ENCODE peak calls at places on chromosome 1, in six cellular contexts. J is transverse colon, M is right lobe of liver, E is heart left ventricle, I is H1, R is breast epithelium. O is an unnamed sample.

GRCh38 chr1:44138239-44138638 is 3.2 kb downstream of the KLF18 start:
- DNase-seq in J (no peak), M (no peak), E (no peak), I (peak), R (no peak), O (no peak)

GRCh38 chr1:224183591-224184312 is 712 bp downstream of the DEGS1 start:
- DNase-seq in J (peak), M (peak), E (peak), I (peak), R (no peak), O (peak)

GRCh38 chr1:186841599-186841998 is 12.8 kb downstream of the PLA2G4A start:
- DNase-seq in J (no peak), M (no peak), E (no peak), I (no peak), R (no peak), O (no peak)

GRCh38 chr1:234502785-234503184 is 23.8 kb upstream of the TARBP1 start:
- DNase-seq in J (no peak), M (no peak), E (no peak), I (no peak), R (no peak), O (no peak)

GRCh38 chr1:174740248-174740990 is 259.3 kb upstream of the CACYBP start:
- DNase-seq in J (no peak), M (no peak), E (no peak), I (no peak), R (no peak), O (no peak)

GRCh38 chr1:85297855-85298629 is 21.6 kb upstream of the BCL10 start:
- DNase-seq in J (no peak), M (no peak), E (peak), I (no peak), R (no peak), O (peak)

GRCh38 chr1:63698001-63698838 is 75.6 kb upstream of the ROR1 start:
- DNase-seq in J (peak), M (no peak), E (peak), I (no peak), R (no peak), O (peak)

GRCh38 chr1:169634877-169635276 is 5.0 kb upstream of the SELP start:
- DNase-seq in J (no peak), M (no peak), E (no peak), I (no peak), R (no peak), O (no peak)

GRCh38 chr1:241215203-241215602 is 141.8 kb downstream of the RGS7 start:
- DNase-seq in J (no peak), M (no peak), E (no peak), I (no peak), R (no peak), O (no peak)

GRCh38 chr1:203289982-203290260 is 15.4 kb upstream of the BTG2 start:
- DNase-seq in J (no peak), M (no peak), E (no peak), I (no peak), R (no peak), O (no peak)
- TF ChIP-seq CTCF in J (no peak), M (no peak), E (no peak), I (no peak), R (no peak), O (no peak)

DNA sequence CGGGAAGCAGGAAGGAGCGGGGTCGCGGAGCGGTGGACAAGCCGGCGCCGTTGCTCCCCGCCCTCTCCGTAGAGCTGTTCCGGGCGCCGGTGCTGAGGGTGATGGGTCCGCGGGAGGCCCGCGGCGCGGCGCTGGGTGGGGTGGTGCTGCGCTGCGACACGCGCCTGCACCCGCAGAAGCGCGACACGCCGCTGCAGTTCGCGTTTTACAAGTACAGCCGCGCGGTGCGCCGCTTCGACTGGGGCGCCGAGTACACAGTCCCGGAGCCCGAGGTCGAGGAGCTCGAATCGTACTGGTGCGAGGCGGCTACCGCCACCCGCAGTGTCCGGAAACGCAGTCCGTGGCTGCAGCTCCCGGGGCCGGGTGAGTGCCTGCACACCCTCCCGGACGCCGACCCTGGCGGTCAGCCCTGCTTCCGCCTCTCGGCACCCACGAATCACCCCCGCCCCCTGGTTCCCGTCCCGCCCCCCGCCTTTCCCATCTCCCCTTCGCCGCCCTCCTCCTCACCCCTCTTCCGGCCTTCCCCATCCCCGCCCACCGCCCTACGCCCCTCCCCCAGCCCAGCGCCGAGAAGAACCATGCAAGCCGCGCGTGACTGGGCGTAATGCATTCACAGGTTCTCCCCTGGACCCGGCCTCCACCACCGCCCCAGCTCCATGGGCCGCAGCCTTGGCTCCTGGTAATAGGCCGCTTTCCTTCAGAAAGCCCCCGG is 5.4 kb downstream of the FCRLB start:
- DNase-seq in J (peak), M (peak), E (peak), I (peak), R (peak), O (peak)
- TF ChIP-seq POLR2A in J (peak), M (peak), E (peak), I (peak), R (no peak), O (no peak)

DNA sequence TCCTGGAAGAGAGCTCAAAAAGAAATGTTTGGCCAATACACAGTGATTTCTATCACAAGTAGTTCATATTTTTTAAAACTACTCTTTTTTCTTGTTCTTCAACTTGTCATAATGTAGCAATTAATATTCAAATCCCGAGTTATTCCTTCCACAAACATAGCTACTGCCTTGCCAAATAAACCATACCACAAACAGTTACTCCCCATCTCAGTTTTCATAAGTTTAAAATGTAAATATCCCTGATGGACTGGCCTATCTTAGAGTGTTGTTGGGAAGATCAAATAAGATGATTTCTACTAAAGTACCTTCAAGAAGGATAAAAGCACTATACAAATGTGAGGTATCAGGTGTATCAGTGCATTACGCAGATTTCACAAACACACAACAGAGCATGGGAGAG is 16.2 kb downstream of the WLS start:
- DNase-seq in J (no peak), M (no peak), E (no peak), I (no peak), R (no peak), O (no peak)
- H3K27ac ChIP-seq in J (peak), M (no peak), E (no peak), I (no peak), R (no peak), O (no peak)

GRCh38 chr1:212486591-212486963 is 53.9 kb downstream of the NENF start:
- DNase-seq in J (no peak), M (no peak), E (no peak), I (no peak), R (no peak), O (no peak)

GRCh38 chr1:212488436-212489283 is 55.9 kb downstream of the NENF start:
- DNase-seq in J (peak), M (peak), E (no peak), I (no peak), R (no peak), O (peak)

GRCh38 chr1:212485895-212486590 is 53.3 kb downstream of the NENF start:
- DNase-seq in J (peak), M (peak), E (peak), I (no peak), R (peak), O (peak)

GRCh38 chr1:212487774-212488435 is 55.2 kb downstream of the NENF start:
- DNase-seq in J (no peak), M (no peak), E (no peak), I (no peak), R (no peak), O (no peak)

DNA sequence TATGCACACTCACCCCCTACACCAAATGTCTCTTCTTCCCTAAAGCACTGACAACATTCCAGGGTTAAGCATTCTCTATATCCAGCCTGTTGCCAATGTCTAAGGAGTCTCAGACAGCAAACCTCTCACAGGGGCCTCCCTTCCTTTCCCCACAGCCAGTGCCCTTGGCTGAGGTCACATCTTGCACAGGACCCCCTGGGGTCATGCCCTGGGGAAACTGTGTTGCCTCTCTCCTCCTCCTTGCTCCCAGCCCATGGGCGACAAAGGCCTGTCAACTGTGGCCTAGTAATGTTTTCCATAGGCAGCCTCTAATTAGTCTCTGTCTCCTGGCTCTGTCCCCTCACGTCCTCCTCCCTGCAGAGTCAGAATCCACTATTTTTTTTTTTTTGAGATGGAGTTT is 54.6 kb downstream of the NENF start:
- DNase-seq in J (no peak), M (no peak), E (no peak), I (no peak), R (no peak), O (no peak)
- TF ChIP-seq CTCF in J (no peak), M (no peak), E (no peak), I (no peak), R (no peak), O (no peak)

GRCh38 chr1:3515774-3516480 is 61.5 kb downstream of the ARHGEF16 start:
- DNase-seq in J (no peak), M (no peak), E (no peak), I (no peak), R (no peak), O (no peak)
- TF ChIP-seq POLR2A in J (no peak), M (no peak), E (no peak), I (no peak), R (no peak), O (no peak)